ENCODE peak calls at places on chromosomes 4 and X, in ten cellular contexts. G is adrenal gland; P is CD8-positive, alpha-beta memory T cell; T is right cardiac atrium; F is A549; S is naive thymus-derived CD4-positive, alpha-beta T cell; R is GM23248; U is IMR-90; W is neuronal stem cell; O is HCT116. J is an unnamed sample. For H3K4me1, the result is how much of the 10 kb centered on the place peaks cover.

GRCh38 chr4:74671074-74671698 is 123.1 kb downstream of the BTC start:
- DNase-seq in G (peak), P (no peak), T (peak), F (peak), S (peak), R (peak), U (peak), W (peak), O (peak), J (peak)

GRCh38 chr4:24980064-24980690 is 50.6 kb downstream of the LGI2 start:
- DNase-seq in G (peak), P (peak), T (no peak), F (peak), S (peak), R (peak), U (peak), W (peak), O (peak), J (no peak)

GRCh38 chr4:76198411-76199237 is 15.0 kb downstream of the SCARB2 start:
- DNase-seq in G (peak), P (no peak), T (peak), F (no peak), S (peak), R (peak), U (peak), W (no peak), O (no peak), J (peak)

GRCh38 chr4:151169223-151169622 is 69.8 kb downstream of the RPS3A start:
- DNase-seq in G (peak), P (no peak), T (peak), F (no peak), S (no peak), R (peak), U (peak), W (peak), O (no peak), J (no peak)

GRCh38 chr4:2248044-2248780 is 6.3 kb upstream of the HAUS3 start:
- DNase-seq in G (peak), P (no peak), T (peak), F (no peak), S (no peak), R (no peak), U (no peak), W (no peak), O (no peak), J (no peak)

GRCh38 chr4:15935504-15936392 is 2.8 kb downstream of the FGFBP1 start:
- DNase-seq in G (no peak), P (no peak), T (no peak), F (no peak), S (no peak), R (no peak), U (peak), W (no peak), O (no peak), J (no peak)

GRCh38 chr4:161256716-161257115 is 907.1 kb downstream of the FSTL5 start:
- DNase-seq in G (no peak), P (no peak), T (no peak), F (no peak), S (no peak), R (peak), U (no peak), W (no peak), O (peak), J (no peak)

GRCh38 chr4:15197005-15197404 is 194.7 kb downstream of the CPEB2 start:
- DNase-seq in G (no peak), P (no peak), T (no peak), F (peak), S (no peak), R (peak), U (peak), W (peak), O (no peak), J (no peak)

GRCh38 chr4:101230806-101231426 is 116.4 kb downstream of the PPP3CA start:
- DNase-seq in G (no peak), P (no peak), T (no peak), F (no peak), S (no peak), R (peak), U (peak), W (no peak), O (no peak), J (no peak)

DNA sequence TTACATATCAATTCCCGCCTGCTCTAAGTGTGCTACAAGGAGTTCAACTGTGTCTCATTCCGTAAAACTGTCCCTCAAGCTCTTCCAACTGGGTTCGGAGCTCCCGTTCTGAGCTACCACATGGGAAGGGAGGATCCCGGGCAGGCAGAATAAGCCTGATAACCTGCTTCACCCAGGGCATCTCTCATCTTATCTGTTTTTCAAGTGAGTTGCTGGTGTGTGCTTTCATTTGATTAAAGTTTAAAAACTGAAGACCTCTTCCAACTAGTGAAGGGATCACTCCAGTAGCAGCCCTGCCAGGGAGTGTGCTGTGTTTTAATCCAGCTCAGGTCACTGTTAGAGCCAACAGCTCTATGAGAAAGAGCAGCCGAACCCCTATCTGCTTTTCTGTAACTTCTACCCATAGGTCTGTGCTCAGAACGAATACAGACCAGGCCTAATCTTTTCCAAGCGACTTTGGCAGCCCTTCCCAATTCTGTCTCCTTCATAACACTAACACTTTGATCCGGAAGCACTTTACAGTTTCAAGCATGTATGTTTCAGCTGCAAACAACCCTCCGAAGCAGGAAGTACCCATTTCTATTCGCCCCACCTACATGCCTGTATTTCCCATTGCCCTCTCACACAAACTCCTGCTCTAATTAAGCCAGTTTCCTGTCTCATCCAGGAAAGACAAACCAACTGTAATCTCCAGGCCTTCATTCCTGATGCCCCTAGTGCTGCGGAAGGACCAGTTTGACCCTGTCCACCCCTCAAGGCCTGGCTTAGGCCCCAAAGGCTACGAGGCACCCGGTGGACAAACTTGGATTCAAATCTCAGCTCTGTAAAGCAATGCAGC is 60.9 kb downstream of the IRF2 start:
- DNase-seq in G (no peak), P (no peak), T (no peak), F (no peak), S (no peak), R (no peak), U (no peak), W (no peak), O (no peak), J (no peak)
- H3K4me1 ChIP-seq in G (half or more), P (under half), T (under half), F (under half), S (under half), R (under half), U (under half), W (under half), O (under half), J (under half)

GRCh38 chrX:13826770-13827169 is 9.9 kb upstream of the GPM6B start:
- DNase-seq in G (no peak), P (no peak), T (no peak), F (no peak), S (no peak), R (no peak), U (no peak), W (no peak), O (no peak), J (no peak)

GRCh38 chrX:13827693-13828092 is 10.8 kb upstream of the GPM6B start:
- DNase-seq in G (no peak), P (no peak), T (no peak), F (no peak), S (no peak), R (no peak), U (no peak), W (no peak), O (no peak), J (no peak)

GRCh38 chrX:13825178-13825762 is 8.4 kb upstream of the GPM6B start:
- DNase-seq in G (no peak), P (no peak), T (peak), F (no peak), S (no peak), R (no peak), U (no peak), W (no peak), O (no peak), J (no peak)

GRCh38 chrX:13821740-13822139 is 4.8 kb upstream of the GPM6B start:
- DNase-seq in G (no peak), P (no peak), T (no peak), F (no peak), S (no peak), R (no peak), U (no peak), W (no peak), O (no peak), J (no peak)

GRCh38 chrX:13824746-13825145 is 7.9 kb upstream of the GPM6B start:
- DNase-seq in G (no peak), P (no peak), T (no peak), F (no peak), S (no peak), R (no peak), U (no peak), W (no peak), O (no peak), J (no peak)
- H3K4me3 ChIP-seq in G (no peak), P (no peak), T (no peak), F (no peak), S (no peak), R (no peak), U (no peak), W (no peak), O (no peak), J (no peak)

GRCh38 chr4:113634081-113634969 is 127.2 kb downstream of the CAMK2D start:
- DNase-seq in G (no peak), P (no peak), T (no peak), F (no peak), S (no peak), R (no peak), U (no peak), W (no peak), O (no peak), J (no peak)
- H3K4me1 ChIP-seq in G (under half), P (under half), T (under half), F (half or more), S (under half), R (under half), U (under half), W (under half), O (under half), J (under half)

GRCh38 chrX:10902001-10902400 is 209.1 kb upstream of the HCCS start:
- DNase-seq in G (no peak), P (no peak), T (no peak), F (no peak), S (no peak), R (peak), U (peak), W (no peak), O (no peak), J (no peak)
- H3K4me3 ChIP-seq in G (no peak), P (no peak), T (no peak), F (no peak), S (no peak), R (no peak), U (no peak), W (no peak), O (no peak), J (no peak)

GRCh38 chr4:148060264-148061138 is 328.6 kb downstream of the ARHGAP10 start:
- DNase-seq in G (no peak), P (no peak), T (no peak), F (no peak), S (peak), R (no peak), U (no peak), W (no peak), O (no peak), J (no peak)
- H3K4me1 ChIP-seq in G (under half), P (half or more), T (under half), F (under half), S (under half), R (under half), U (under half), W (under half), O (under half), J (under half)

DNA sequence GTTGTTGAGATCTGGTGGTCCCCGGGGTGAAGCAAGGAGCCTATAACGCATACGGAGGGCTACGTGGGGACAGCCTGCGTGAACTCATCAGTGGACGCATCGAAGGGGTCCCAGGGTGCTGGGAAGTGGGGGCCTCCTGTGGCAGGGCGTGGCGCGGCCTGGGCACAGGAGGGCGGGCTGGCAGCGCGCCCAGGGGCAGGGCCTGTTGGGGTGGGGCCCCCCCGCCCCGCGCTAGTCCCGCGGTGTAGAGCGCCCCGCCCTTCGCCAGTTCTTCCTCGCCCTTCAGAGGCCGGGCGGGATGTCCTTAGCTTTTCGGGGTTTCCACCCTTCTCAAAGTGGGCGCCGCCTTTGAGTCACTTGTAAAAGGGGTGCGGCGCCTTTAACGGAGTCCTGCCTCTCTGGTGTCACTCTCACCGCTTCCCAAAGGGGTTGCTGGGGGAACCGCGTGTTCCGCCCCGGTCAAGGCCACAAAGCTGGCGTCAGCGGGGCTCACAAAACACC is 632 bp downstream of the PLP2 start:
- DNase-seq in G (peak), P (peak), T (peak), F (no peak), S (peak), R (peak), U (peak), W (no peak), O (no peak), J (peak)
- H3K4me3 ChIP-seq in G (peak), P (peak), T (peak), F (peak), S (peak), R (peak), U (peak), W (peak), O (peak), J (peak)

DNA sequence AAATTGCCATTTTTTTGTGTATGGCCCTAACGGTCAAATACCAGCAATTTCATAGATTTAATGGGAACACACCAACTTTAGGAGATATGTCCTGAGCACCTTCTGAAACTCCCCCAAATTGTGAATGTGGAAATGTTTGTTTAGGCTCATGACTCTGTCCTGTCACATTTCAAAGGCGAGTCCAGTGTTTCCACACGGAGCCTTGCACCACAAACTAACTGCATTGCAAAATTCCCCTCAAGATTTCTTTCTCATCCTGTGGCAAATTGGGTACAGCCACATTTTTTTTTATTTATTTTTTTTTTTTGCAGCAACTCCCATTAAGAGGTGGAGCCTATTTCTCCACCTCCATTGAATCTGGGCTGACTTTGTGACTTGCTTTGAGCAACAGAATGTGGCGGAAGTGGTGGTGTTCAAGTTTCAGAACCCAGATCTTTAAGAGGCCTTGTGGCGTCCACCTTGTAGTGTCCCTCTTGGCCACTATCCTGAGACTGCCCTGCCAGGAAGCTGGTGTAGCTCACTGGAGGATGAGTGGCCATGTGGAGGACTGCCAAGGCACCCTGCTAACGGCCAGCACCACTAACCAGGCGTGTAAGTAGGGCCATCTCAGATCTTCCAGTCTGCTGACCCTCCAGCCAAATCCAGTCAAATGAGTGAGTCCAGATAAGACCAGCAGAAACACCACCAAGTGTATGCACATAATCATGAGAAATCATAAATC is 172.4 kb upstream of the SCML1 start:
- DNase-seq in G (peak), P (no peak), T (peak), F (no peak), S (no peak), R (peak), U (no peak), W (no peak), O (no peak), J (no peak)
- H3K4me1 ChIP-seq in G (under half), P (under half), T (under half), F (under half), S (under half), R (under half), U (under half), W (under half), O (under half), J (under half)

GRCh38 chr4:41294445-41295062 is 37.8 kb downstream of the UCHL1 start:
- DNase-seq in G (no peak), P (no peak), T (no peak), F (no peak), S (peak), R (no peak), U (no peak), W (peak), O (peak), J (no peak)
- H3K4me3 ChIP-seq in G (no peak), P (no peak), T (no peak), F (no peak), S (no peak), R (no peak), U (no peak), W (no peak), O (no peak), J (no peak)

J was measured in Peyer's patch.